ENCODE peak calls at places on chromosomes 7 and 10, in ten cellular contexts. G is progenitor cell of endocrine pancreas, H is mesothelial cell of epicardium, W is ascending aorta, Q is IMR-90, O is PC-3, I is H9, F is left ventricle myocardium inferior, B is NB4, S is nephron progenitor cell. N is an unnamed sample.

GRCh38 chr10:43135656-43136055 is 2.6 kb upstream of the CSGALNACT2 start:
- DNase-seq in G (no peak), H (no peak), W (no peak), Q (no peak), O (no peak), I (no peak), F (no peak), B (no peak), S (no peak), N (no peak)

GRCh38 chr10:98096316-98096715 is 38.1 kb upstream of the R3HCC1L start:
- DNase-seq in G (no peak), H (no peak), W (no peak), Q (no peak), O (no peak), I (no peak), F (no peak), B (no peak), S (no peak), N (no peak)

GRCh38 chr10:12902135-12902572 is 99.4 kb downstream of the CCDC3 start:
- DNase-seq in G (peak; percentile 44), H (peak; percentile 43), W (no peak), Q (peak; percentile 64), O (peak; percentile 53), I (peak; percentile 63), F (peak; percentile 21), B (peak; percentile 56), S (peak; percentile 75), N (peak; percentile 55)

GRCh38 chr10:10591682-10592412 is 425.8 kb upstream of the CELF2 start:
- DNase-seq in G (no peak), H (no peak), W (no peak), Q (no peak), O (no peak), I (no peak), F (no peak), B (no peak), S (no peak), N (no peak)

GRCh38 chr10:87656431-87657072 is 3.1 kb upstream of the PAPSS2 start:
- DNase-seq in G (no peak), H (no peak), W (no peak), Q (peak; percentile 52), O (peak; percentile 48), I (no peak), F (no peak), B (peak; percentile 65), S (peak; percentile 16), N (no peak)

GRCh38 chr7:17150018-17150417 is 148.4 kb upstream of the AHR start:
- DNase-seq in G (no peak), H (no peak), W (no peak), Q (no peak), O (no peak), I (no peak), F (no peak), B (peak; percentile 25), S (no peak), N (no peak)

GRCh38 chr7:148543-148931 is 43.8 kb upstream of the FAM20C start:
- DNase-seq in G (no peak), H (no peak), W (no peak), Q (no peak), O (no peak), I (no peak), F (no peak), B (no peak), S (no peak), N (no peak)

GRCh38 chr7:123522061-123522460 is 12.3 kb downstream of the IQUB start:
- DNase-seq in G (no peak), H (no peak), W (no peak), Q (no peak), O (peak; percentile 62), I (no peak), F (no peak), B (no peak), S (peak; percentile 3), N (no peak)

GRCh38 chr7:74482629-74483401 is 29.1 kb downstream of the GTF2IRD1 start:
- DNase-seq in G (no peak), H (no peak), W (no peak), Q (peak; percentile 99), O (no peak), I (no peak), F (no peak), B (peak; percentile 78), S (no peak), N (no peak)

GRCh38 chr7:114857605-114858004 is 64.3 kb upstream of the MDFIC start:
- DNase-seq in G (no peak), H (no peak), W (no peak), Q (peak; percentile 15), O (no peak), I (no peak), F (no peak), B (no peak), S (no peak), N (no peak)

GRCh38 chr7:151752816-151753600 is 123.9 kb downstream of the PRKAG2 start:
- DNase-seq in G (no peak), H (no peak), W (no peak), Q (peak; percentile 64), O (no peak), I (no peak), F (no peak), B (no peak), S (no peak), N (no peak)

GRCh38 chr10:118045842-118046490 is 775 bp downstream of the RAB11FIP2 start:
- DNase-seq in G (no peak), H (no peak), W (peak; percentile 85), Q (peak; percentile 29), O (peak; percentile 43), I (no peak), F (no peak), B (peak; percentile 58), S (no peak), N (peak; percentile 34)

GRCh38 chr10:63819753-63820347 is 298.6 kb downstream of the REEP3 start:
- DNase-seq in G (peak; percentile 37), H (peak; percentile 26), W (peak; percentile 81), Q (peak; percentile 62), O (peak; percentile 79), I (peak; percentile 55), F (peak; percentile 71), B (peak; percentile 37), S (peak; percentile 79), N (peak; percentile 57)

GRCh38 chr10:22228943-22229755 is 11.3 kb upstream of the EBLN1 start:
- DNase-seq in G (peak; percentile 83), H (peak; percentile 81), W (peak; percentile 92), Q (peak; percentile 91), O (peak; percentile 86), I (peak; percentile 88), F (peak; percentile 85), B (peak; percentile 86), S (peak; percentile 88), N (peak; percentile 44)

GRCh38 chr7:116439005-116439404 is 60.5 kb upstream of the CAV2 start:
- DNase-seq in G (no peak), H (no peak), W (no peak), Q (no peak), O (no peak), I (no peak), F (no peak), B (no peak), S (no peak), N (no peak)

GRCh38 chr7:94643771-94644545 is 12.0 kb downstream of the SGCE start:
- DNase-seq in G (no peak), H (no peak), W (no peak), Q (no peak), O (peak; percentile 82), I (no peak), F (no peak), B (no peak), S (no peak), N (no peak)
- TF ChIP-seq CTCF in G (no peak), H (no peak), W (no peak), Q (no peak), O (no peak), I (no peak), F (no peak), B (no peak), S (no peak), N (no peak)

GRCh38 chr10:44457259-44457658 is 72.4 kb upstream of the CXCL12 start:
- DNase-seq in G (no peak), H (no peak), W (no peak), Q (no peak), O (no peak), I (no peak), F (no peak), B (no peak), S (no peak), N (no peak)
- TF ChIP-seq CTCF in G (peak; percentile 17), H (peak; percentile 47), W (no peak), Q (peak; percentile 4), O (peak; percentile 45), I (peak; percentile 44), F (no peak), B (peak; percentile 2), S (no peak), N (no peak)

GRCh38 chr10:100670828-100671479 is 74.4 kb upstream of the PAX2 start:
- DNase-seq in G (peak; percentile 49), H (no peak), W (no peak), Q (no peak), O (peak; percentile 41), I (peak; percentile 71), F (no peak), B (peak; percentile 51), S (peak; percentile 81), N (no peak)
- TF ChIP-seq CTCF in G (peak; percentile 94), H (peak; percentile 84), W (peak; percentile 18), Q (peak; percentile 63), O (peak; percentile 69), I (peak; percentile 96), F (peak; percentile 66), B (peak; percentile 56), S (peak; percentile 76), N (peak; percentile 27)

GRCh38 chr10:92162541-92162940 is 128.3 kb downstream of the CPEB3 start:
- DNase-seq in G (no peak), H (no peak), W (no peak), Q (no peak), O (no peak), I (no peak), F (no peak), B (no peak), S (no peak), N (no peak)

GRCh38 chr10:92164024-92164423 is 126.9 kb downstream of the CPEB3 start:
- DNase-seq in G (no peak), H (no peak), W (no peak), Q (no peak), O (no peak), I (no peak), F (no peak), B (no peak), S (no peak), N (no peak)
- TF ChIP-seq CTCF in G (no peak), H (no peak), W (no peak), Q (no peak), O (no peak), I (no peak), F (no peak), B (no peak), S (no peak), N (no peak)

DNA sequence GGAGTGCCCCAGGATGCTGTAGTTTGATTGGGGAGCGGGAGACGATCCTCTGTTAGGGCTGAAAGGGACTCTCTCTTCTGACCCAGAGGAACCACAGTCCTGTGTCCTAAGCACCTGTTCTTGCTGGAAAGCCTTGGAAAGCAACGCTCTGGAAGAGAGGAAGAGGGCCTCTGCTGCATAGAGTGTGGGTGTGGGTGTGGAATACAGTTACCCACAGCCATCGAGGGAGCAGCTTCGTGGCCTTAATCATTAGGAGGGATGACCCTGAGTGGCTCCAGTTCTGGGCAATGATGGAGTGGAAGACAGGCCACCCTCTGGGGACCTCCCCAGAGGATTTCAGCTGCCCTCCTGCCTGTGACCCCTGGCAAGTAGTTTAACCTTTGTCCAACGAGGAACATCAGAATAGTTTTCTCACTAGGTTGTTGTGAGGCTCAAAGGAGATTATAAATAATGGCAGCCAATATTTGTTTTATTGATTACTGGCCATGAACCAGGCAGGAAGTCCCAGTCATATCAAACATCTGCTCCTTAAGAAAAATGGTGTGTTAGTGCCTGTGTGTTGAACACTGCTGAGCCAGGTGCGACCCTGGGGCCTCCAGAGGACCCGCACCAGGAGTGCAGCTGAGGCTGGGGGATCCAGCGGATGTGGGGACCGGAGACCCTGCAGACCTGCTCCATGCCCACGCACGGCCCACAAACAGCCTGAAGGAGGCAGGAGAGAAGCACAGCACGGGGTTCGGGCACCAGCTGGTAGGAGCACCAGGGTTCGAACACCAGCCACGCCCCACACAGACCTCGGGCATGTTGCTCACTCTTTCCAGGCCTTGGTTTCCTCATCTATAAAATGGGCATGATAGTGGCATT is 35.6 kb downstream of the FAM241B start:
- DNase-seq in G (no peak), H (no peak), W (no peak), Q (no peak), O (no peak), I (no peak), F (no peak), B (no peak), S (no peak), N (no peak)
- TF ChIP-seq CTCF in G (peak; percentile 7), H (no peak), W (no peak), Q (no peak), O (no peak), I (peak; percentile 35), F (no peak), B (peak; percentile 1), S (no peak), N (no peak)

N was measured in omental fat pad.